ENCODE peak calls at places on chromosome 22, in eight cellular contexts. One of them, this sample, is unnamed.

GRCh38 chr22:17401728-17402127 is 32.5 kb downstream of the CECR2 start:
- DNase-seq in osteocyte: no peak
- DNase-seq in lung: no peak
- DNase-seq in fibroblast of pulmonary artery: no peak
- DNase-seq in ascending aorta: no peak
- DNase-seq in cardiac fibroblast: no peak
- DNase-seq in AG09319: no peak
- DNase-seq in upper lobe of right lung: no peak
- DNase-seq in this sample: no peak

GRCh38 chr22:40818192-40818746 is 877 bp downstream of the SLC25A17 start:
- DNase-seq in osteocyte: no peak
- DNase-seq in lung: no peak
- DNase-seq in AG09319: no peak
- DNase-seq in upper lobe of right lung: no peak
- DNase-seq in cardiac fibroblast: no peak
- DNase-seq in fibroblast of pulmonary artery: no peak
- DNase-seq in ascending aorta: no peak
- DNase-seq in this sample: no peak

GRCh38 chr22:49492308-49492707 is 335.4 kb downstream of the BRD1 start:
- DNase-seq in AG09319: no peak
- DNase-seq in fibroblast of pulmonary artery: no peak
- DNase-seq in lung: no peak
- DNase-seq in ascending aorta: no peak
- DNase-seq in cardiac fibroblast: no peak
- DNase-seq in upper lobe of right lung: no peak
- DNase-seq in osteocyte: no peak
- DNase-seq in this sample: no peak

GRCh38 chr22:18035740-18036139 is 11.4 kb upstream of the MICAL3 start:
- DNase-seq in upper lobe of right lung: no peak
- DNase-seq in lung: no peak
- DNase-seq in cardiac fibroblast: no peak
- DNase-seq in ascending aorta: no peak
- DNase-seq in fibroblast of pulmonary artery: no peak
- DNase-seq in AG09319: no peak
- DNase-seq in osteocyte: no peak
- DNase-seq in this sample: peak; percentile 79

GRCh38 chr22:32175751-32176644 is 16.9 kb upstream of the C22orf42 start:
- DNase-seq in ascending aorta: no peak
- DNase-seq in AG09319: no peak
- DNase-seq in upper lobe of right lung: no peak
- DNase-seq in cardiac fibroblast: no peak
- DNase-seq in lung: no peak
- DNase-seq in fibroblast of pulmonary artery: no peak
- DNase-seq in osteocyte: peak; percentile 84
- DNase-seq in this sample: no peak

GRCh38 chr22:39306456-39307361 is 12.7 kb downstream of the RPL3 start:
- DNase-seq in osteocyte: no peak
- DNase-seq in fibroblast of pulmonary artery: no peak
- DNase-seq in lung: no peak
- DNase-seq in upper lobe of right lung: no peak
- DNase-seq in cardiac fibroblast: peak; percentile 36
- DNase-seq in AG09319: no peak
- DNase-seq in ascending aorta: no peak
- DNase-seq in this sample: peak; percentile 71

GRCh38 chr22:17921871-17922821 is 102.2 kb downstream of the MICAL3 start:
- DNase-seq in fibroblast of pulmonary artery: no peak
- DNase-seq in upper lobe of right lung: no peak
- DNase-seq in osteocyte: no peak
- DNase-seq in ascending aorta: no peak
- DNase-seq in cardiac fibroblast: no peak
- DNase-seq in AG09319: no peak
- DNase-seq in lung: no peak
- DNase-seq in this sample: no peak

GRCh38 chr22:42717197-42717967 is 3.3 kb downstream of the A4GALT start:
- DNase-seq in cardiac fibroblast: peak; percentile 56
- DNase-seq in AG09319: no peak
- DNase-seq in lung: no peak
- DNase-seq in ascending aorta: no peak
- DNase-seq in fibroblast of pulmonary artery: no peak
- DNase-seq in osteocyte: no peak
- DNase-seq in upper lobe of right lung: no peak
- DNase-seq in this sample: no peak

GRCh38 chr22:24554316-24555159 is at the start of gene GUCD1:
- DNase-seq in cardiac fibroblast: peak; percentile 41
- DNase-seq in osteocyte: no peak
- DNase-seq in ascending aorta: no peak
- DNase-seq in lung: no peak
- DNase-seq in fibroblast of pulmonary artery: peak; percentile 37
- DNase-seq in upper lobe of right lung: no peak
- DNase-seq in AG09319: no peak
- DNase-seq in this sample: peak; percentile 45

GRCh38 chr22:24559471-24559870 is 3.7 kb downstream of the SNRPD3 start:
- DNase-seq in upper lobe of right lung: no peak
- DNase-seq in lung: no peak
- DNase-seq in cardiac fibroblast: no peak
- DNase-seq in fibroblast of pulmonary artery: no peak
- DNase-seq in osteocyte: no peak
- DNase-seq in AG09319: no peak
- DNase-seq in ascending aorta: no peak
- DNase-seq in this sample: no peak

GRCh38 chr22:24553597-24554315 is 1.2 kb downstream of the GUCD1 start:
- DNase-seq in AG09319: no peak
- DNase-seq in lung: no peak
- DNase-seq in osteocyte: no peak
- DNase-seq in upper lobe of right lung: no peak
- DNase-seq in fibroblast of pulmonary artery: no peak
- DNase-seq in cardiac fibroblast: peak; percentile 29
- DNase-seq in ascending aorta: no peak
- DNase-seq in this sample: no peak

GRCh38 chr22:24555160-24555495 is 190 bp upstream of the GUCD1 start:
- DNase-seq in lung: peak; percentile 100
- DNase-seq in AG09319: peak; percentile 98
- DNase-seq in ascending aorta: peak; percentile 100
- DNase-seq in fibroblast of pulmonary artery: peak; percentile 99
- DNase-seq in upper lobe of right lung: peak; percentile 100
- DNase-seq in osteocyte: peak; percentile 100
- DNase-seq in cardiac fibroblast: peak; percentile 99
- DNase-seq in this sample: peak; percentile 99

DNA sequence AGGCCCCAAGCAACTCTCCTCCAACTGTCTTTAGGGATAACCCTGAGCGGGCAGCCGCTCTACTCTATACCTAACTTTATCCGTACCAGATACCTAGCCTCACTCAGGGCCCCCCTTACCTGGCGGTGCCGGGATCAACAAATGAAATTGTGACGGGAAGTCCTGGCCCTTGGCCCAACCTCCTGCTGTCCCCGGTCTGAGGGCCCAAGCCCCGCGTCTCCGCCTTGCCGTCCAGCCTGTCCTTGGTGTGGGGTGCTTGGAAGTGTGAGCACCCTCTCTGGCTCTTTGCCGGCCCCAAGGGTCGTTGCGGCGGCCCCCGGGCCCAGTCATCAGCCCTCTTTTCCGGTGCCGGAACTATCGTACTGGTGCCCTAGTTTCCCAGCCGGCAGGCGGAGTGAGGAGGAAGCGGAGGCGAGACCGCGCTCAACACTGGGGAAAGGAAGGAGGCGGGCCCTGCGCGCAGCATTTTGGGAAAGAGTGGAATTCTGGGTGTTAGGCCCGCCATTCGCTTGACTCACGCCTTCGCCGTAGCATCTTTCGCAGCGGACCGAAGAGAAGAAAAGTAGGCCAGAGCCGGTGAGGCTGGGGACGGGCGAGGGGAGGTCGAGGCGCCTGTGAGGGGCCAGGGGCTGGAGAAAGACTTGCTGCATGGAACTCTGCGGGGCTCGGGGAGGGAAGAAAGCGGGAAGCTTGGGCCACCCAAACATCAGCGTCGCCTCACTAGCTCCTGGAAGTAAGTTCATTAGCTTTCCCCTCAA is at the start of gene SNRPD3:
- DNase-seq in ascending aorta: peak; percentile 96
- DNase-seq in fibroblast of pulmonary artery: peak; percentile 93
- DNase-seq in AG09319: peak; percentile 78
- DNase-seq in lung: peak; percentile 93
- DNase-seq in osteocyte: peak; percentile 95
- DNase-seq in cardiac fibroblast: peak; percentile 96
- DNase-seq in upper lobe of right lung: peak; percentile 96
- DNase-seq in this sample: peak; percentile 92
- TF ChIP-seq CTCF in ascending aorta: no peak
- TF ChIP-seq CTCF in fibroblast of pulmonary artery: no peak
- TF ChIP-seq CTCF in AG09319: no peak
- TF ChIP-seq CTCF in lung: no peak
- TF ChIP-seq CTCF in osteocyte: peak; percentile 33
- TF ChIP-seq CTCF in cardiac fibroblast: peak; percentile 34
- TF ChIP-seq CTCF in upper lobe of right lung: peak; percentile 26
- TF ChIP-seq CTCF in this sample: no peak

GRCh38 chr22:22424956-22425355 is 83.6 kb downstream of the ZNF280B start:
- DNase-seq in upper lobe of right lung: no peak
- DNase-seq in lung: no peak
- DNase-seq in osteocyte: no peak
- DNase-seq in ascending aorta: no peak
- DNase-seq in cardiac fibroblast: no peak
- DNase-seq in AG09319: no peak
- DNase-seq in fibroblast of pulmonary artery: no peak
- DNase-seq in this sample: no peak

GRCh38 chr22:22425366-22425765 is 83.2 kb downstream of the ZNF280B start:
- DNase-seq in lung: no peak
- DNase-seq in cardiac fibroblast: no peak
- DNase-seq in fibroblast of pulmonary artery: no peak
- DNase-seq in osteocyte: no peak
- DNase-seq in AG09319: no peak
- DNase-seq in upper lobe of right lung: no peak
- DNase-seq in ascending aorta: no peak
- DNase-seq in this sample: no peak

GRCh38 chr22:22424210-22424800 is 84.2 kb downstream of the ZNF280B start:
- DNase-seq in cardiac fibroblast: no peak
- DNase-seq in upper lobe of right lung: no peak
- DNase-seq in osteocyte: no peak
- DNase-seq in lung: no peak
- DNase-seq in AG09319: no peak
- DNase-seq in fibroblast of pulmonary artery: no peak
- DNase-seq in ascending aorta: no peak
- DNase-seq in this sample: no peak

GRCh38 chr22:22427542-22428065 is 80.9 kb downstream of the ZNF280B start:
- DNase-seq in ascending aorta: no peak
- DNase-seq in fibroblast of pulmonary artery: no peak
- DNase-seq in AG09319: no peak
- DNase-seq in lung: no peak
- DNase-seq in osteocyte: no peak
- DNase-seq in cardiac fibroblast: no peak
- DNase-seq in upper lobe of right lung: no peak
- DNase-seq in this sample: no peak

DNA sequence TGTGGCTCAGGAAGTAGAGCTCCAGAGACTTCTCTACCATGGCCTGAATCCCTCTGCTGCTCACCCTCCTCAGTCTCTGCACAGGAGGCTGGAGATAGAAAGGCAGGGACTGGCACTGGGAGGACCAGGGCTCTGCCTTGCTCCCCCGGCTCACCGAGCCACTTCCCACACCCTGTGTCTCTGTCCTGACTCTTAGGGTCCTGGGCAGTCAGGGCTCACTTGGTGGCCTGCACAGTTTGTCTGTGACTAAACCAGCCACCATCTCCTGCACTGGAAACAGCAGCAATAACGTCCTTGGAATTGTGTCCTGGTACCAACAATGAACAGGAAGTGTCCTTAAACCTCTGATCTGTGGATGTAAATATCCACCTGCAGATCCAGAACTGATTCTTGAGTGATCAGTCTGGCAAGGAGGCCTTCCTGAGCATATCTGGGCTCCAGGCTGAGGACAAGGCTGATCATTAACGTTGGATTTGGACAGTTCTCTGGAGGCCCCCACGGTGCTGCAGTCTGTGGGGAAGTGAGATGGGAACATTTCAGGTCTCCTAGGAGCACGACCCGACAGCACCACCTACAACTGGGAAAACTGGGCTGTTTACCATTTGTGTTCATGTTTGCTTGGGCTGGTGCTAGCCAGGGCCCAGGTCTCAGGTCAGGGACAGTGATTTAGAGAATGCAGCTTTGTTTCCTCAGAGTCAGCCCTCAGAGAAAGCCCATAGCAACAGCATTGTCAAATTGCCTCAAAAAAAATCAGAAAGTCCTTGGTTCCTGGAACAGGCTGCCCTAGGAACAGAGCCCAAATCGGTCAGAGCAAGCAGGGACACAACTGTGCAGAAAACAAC is 82.5 kb downstream of the ZNF280B start:
- DNase-seq in upper lobe of right lung: no peak
- DNase-seq in lung: no peak
- DNase-seq in osteocyte: no peak
- DNase-seq in AG09319: no peak
- DNase-seq in fibroblast of pulmonary artery: no peak
- DNase-seq in cardiac fibroblast: no peak
- DNase-seq in ascending aorta: no peak
- DNase-seq in this sample: no peak
- TF ChIP-seq CTCF in upper lobe of right lung: no peak
- TF ChIP-seq CTCF in lung: no peak
- TF ChIP-seq CTCF in osteocyte: no peak
- TF ChIP-seq CTCF in AG09319: no peak
- TF ChIP-seq CTCF in fibroblast of pulmonary artery: no peak
- TF ChIP-seq CTCF in cardiac fibroblast: no peak
- TF ChIP-seq CTCF in ascending aorta: no peak
- TF ChIP-seq CTCF in this sample: no peak

DNA sequence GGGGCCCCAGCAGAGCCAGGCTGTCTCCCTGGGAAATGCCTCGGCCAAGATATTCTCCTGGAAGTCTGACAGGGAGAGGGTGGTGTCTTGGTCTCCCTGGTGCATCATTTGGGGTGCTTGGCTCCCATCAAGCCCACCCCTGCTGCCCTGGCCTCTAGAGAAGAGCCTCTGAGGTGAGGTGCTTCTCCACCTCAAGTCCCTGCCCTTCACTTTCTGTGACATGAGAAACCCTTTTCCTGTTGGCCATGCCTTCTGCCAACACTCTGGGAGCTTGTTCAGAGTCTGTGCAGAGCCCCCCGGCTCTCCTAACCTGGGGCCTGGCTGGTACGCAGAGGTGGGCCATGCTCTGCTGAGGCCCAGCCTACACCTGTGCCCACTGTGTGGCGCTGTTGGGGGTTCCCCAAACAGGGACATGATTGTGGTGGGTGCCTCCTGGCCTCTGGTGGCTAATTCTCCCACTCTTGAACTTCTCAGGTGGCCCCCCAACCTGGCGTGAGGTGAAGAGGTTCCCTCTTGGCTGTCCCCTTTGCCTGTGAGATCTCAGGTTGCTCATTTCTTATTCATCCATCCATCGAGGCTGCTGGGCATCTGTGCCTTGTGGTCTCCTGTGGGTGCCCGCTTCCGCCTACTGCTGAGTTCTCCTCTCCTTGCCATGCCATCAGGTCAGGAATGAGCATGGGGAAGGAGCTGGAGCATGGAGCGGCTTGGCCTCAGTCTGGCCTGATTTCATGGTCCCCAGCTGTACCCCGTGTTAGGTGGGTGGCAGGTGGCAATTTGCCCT is 19.2 kb upstream of the DGCR8 start:
- DNase-seq in AG09319: no peak
- DNase-seq in ascending aorta: no peak
- DNase-seq in osteocyte: no peak
- DNase-seq in fibroblast of pulmonary artery: no peak
- DNase-seq in cardiac fibroblast: no peak
- DNase-seq in upper lobe of right lung: no peak
- DNase-seq in lung: no peak
- DNase-seq in this sample: no peak
- TF ChIP-seq CTCF in AG09319: no peak
- TF ChIP-seq CTCF in ascending aorta: no peak
- TF ChIP-seq CTCF in osteocyte: no peak
- TF ChIP-seq CTCF in fibroblast of pulmonary artery: no peak
- TF ChIP-seq CTCF in cardiac fibroblast: no peak
- TF ChIP-seq CTCF in upper lobe of right lung: peak; percentile 16
- TF ChIP-seq CTCF in lung: no peak
- TF ChIP-seq CTCF in this sample: no peak

DNA sequence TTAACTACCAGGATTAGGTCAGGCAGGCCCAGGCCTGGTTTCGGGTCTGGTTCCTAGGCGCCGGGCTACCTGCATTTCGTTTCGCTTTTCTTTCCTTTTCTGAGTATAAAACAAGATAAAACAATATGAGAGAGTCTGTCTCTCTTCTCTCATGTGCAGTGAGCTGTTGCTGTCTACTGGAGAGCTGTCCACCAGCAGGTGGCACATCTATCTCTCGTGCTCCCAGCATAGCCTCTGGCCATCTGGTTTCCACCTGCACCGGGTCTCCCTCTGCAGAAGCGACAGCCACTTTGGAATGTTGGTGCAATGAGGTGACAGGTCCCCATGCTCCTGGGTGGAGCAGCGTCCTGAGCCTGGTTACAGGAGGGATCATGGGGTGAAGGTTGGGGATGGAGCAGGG is 27.7 kb downstream of the RIBC2 start:
- DNase-seq in upper lobe of right lung: no peak
- DNase-seq in AG09319: no peak
- DNase-seq in ascending aorta: peak; percentile 81
- DNase-seq in fibroblast of pulmonary artery: peak; percentile 74
- DNase-seq in osteocyte: no peak
- DNase-seq in cardiac fibroblast: peak; percentile 66
- DNase-seq in lung: peak; percentile 45
- DNase-seq in this sample: no peak
- TF ChIP-seq CTCF in upper lobe of right lung: peak; percentile 56
- TF ChIP-seq CTCF in AG09319: peak; percentile 89
- TF ChIP-seq CTCF in ascending aorta: peak; percentile 67
- TF ChIP-seq CTCF in fibroblast of pulmonary artery: peak; percentile 86
- TF ChIP-seq CTCF in osteocyte: peak; percentile 75
- TF ChIP-seq CTCF in cardiac fibroblast: peak; percentile 81
- TF ChIP-seq CTCF in lung: peak; percentile 13
- TF ChIP-seq CTCF in this sample: peak; percentile 25

This sample was measured in pancreas.